ENCODE peak calls at places on chromosomes 5 and 9, in eight cellular contexts. V is uterus; C is astrocyte; P is MCF 10A; N is neural crest cell; H is CD8-positive, alpha-beta T cell; E is upper lobe of left lung; L is AG09319. R is an unnamed sample.

GRCh38 chr9:98977813-98978212 is 34.1 kb downstream of the COL15A1 start:
- DNase-seq in H (no peak), V (no peak), N (no peak), C (no peak), P (no peak), E (no peak), L (no peak), R (no peak)

GRCh38 chr5:95358320-95358719 is 32.8 kb upstream of the FAM81B start:
- DNase-seq in L (no peak), P (no peak), V (no peak), N (no peak), E (no peak), C (no peak), H (no peak), R (no peak)

GRCh38 chr5:149537374-149537959 is 13.8 kb downstream of the CSNK1A1 start:
- DNase-seq in N (no peak), H (no peak), E (no peak), V (no peak), L (no peak), C (no peak), P (no peak), R (no peak)

GRCh38 chr5:101942321-101942882 is 353.7 kb downstream of the SLCO4C1 start:
- DNase-seq in V (no peak), E (peak; percentile 24), P (peak; percentile 53), L (no peak), C (no peak), N (peak; percentile 42), H (no peak), R (no peak)

GRCh38 chr5:107389769-107390168 is 281.0 kb downstream of the EFNA5 start:
- DNase-seq in H (no peak), P (no peak), C (no peak), V (no peak), N (no peak), L (no peak), E (no peak), R (no peak)

GRCh38 chr5:36646507-36647023 is 40.2 kb downstream of the SLC1A3 start:
- DNase-seq in C (peak; percentile 86), E (no peak), H (no peak), P (no peak), N (no peak), V (no peak), L (no peak), R (no peak)

GRCh38 chr5:153965102-153965645 is 73.5 kb downstream of the FAM114A2 start:
- DNase-seq in P (peak; percentile 91), L (no peak), N (peak; percentile 64), V (peak; percentile 26), C (no peak), E (peak; percentile 39), H (no peak), R (peak; percentile 27)

GRCh38 chr5:111169269-111169668 is 54.9 kb upstream of the CAMK4 start:
- DNase-seq in P (no peak), H (no peak), N (no peak), E (no peak), L (no peak), C (no peak), V (no peak), R (no peak)

GRCh38 chr5:117738571-117738970 is 1163.9 kb upstream of the SEMA6A start:
- DNase-seq in E (no peak), H (no peak), V (no peak), N (no peak), L (no peak), C (no peak), P (no peak), R (no peak)

DNA sequence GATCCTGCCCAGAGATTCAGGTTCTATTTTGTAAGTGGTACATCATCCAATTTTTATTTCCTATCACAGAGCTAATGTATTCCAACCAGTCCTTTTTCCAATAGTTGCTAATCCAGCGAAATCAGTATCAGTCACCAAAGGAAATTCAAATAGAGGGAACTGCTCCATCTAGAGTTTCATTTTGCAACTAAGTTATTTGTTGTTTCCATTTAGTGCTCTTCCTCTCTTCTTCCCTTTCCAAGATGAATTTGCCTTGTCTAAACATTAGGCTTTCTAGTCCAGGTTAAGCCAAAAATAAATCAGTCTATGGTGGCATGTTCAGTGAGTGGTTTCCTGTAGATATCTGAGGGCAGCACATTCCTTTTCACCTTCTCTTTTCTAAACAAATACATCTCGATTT is 79.8 kb upstream of the SPATA31D4 start:
- DNase-seq in L (no peak), C (peak; percentile 26), N (no peak), V (no peak), E (no peak), P (peak; percentile 35), H (no peak), R (peak; percentile 30)
- TF ChIP-seq CTCF in L (peak; percentile 48), C (peak; percentile 46), N (peak; percentile 55), V (peak; percentile 27), E (peak; percentile 28), P (peak; percentile 26), H (no peak), R (peak; percentile 74)

GRCh38 chr5:90793183-90793582 is 234.6 kb downstream of the ADGRV1 start:
- DNase-seq in P (no peak), C (no peak), N (no peak), H (no peak), L (no peak), E (no peak), V (no peak), R (no peak)
- TF ChIP-seq CTCF in P (peak; percentile 14), C (no peak), N (peak; percentile 21), H (no peak), L (no peak), E (no peak), V (no peak), R (peak; percentile 43)

GRCh38 chr5:146007270-146007669 is 70.9 kb downstream of the SH3RF2 start:
- DNase-seq in E (no peak), P (peak; percentile 33), V (no peak), L (no peak), C (peak; percentile 33), H (no peak), N (no peak), R (peak; percentile 28)
- TF ChIP-seq CTCF in E (no peak), P (peak; percentile 13), V (no peak), L (no peak), C (no peak), H (no peak), N (no peak), R (peak; percentile 26)

DNA sequence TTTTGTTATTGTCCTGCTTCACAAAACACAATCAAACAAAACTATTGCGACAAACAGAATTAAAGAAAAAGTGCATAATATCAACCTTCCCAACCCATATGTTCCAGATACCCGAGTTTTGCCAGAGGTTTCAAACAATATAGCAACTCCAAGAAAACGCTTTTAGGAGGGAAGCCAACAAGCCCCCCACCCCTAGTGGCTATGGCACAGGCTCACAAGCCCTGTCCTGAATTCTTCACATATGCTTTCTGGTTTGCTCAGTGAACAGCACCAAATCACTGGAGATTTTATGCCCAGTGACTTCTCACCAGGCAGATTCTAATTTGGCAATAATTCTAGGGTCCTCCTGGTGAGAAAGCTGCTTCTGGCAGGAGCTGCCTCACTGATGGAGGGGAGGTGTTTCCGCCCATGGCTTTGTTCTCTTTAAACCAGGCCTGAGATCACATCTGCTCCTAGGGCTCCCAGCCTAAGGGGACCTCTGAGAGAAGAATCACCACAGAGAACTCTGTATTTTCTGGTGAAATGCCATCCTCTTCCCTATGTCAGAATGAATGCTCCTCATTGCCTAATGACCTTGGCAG is 1982.4 kb downstream of the EFNA5 start:
- DNase-seq in H (no peak), V (no peak), P (no peak), C (no peak), N (no peak), L (no peak), E (no peak), R (no peak)
- TF ChIP-seq CTCF in H (no peak), V (no peak), P (no peak), C (no peak), N (no peak), L (no peak), E (no peak), R (no peak)

DNA sequence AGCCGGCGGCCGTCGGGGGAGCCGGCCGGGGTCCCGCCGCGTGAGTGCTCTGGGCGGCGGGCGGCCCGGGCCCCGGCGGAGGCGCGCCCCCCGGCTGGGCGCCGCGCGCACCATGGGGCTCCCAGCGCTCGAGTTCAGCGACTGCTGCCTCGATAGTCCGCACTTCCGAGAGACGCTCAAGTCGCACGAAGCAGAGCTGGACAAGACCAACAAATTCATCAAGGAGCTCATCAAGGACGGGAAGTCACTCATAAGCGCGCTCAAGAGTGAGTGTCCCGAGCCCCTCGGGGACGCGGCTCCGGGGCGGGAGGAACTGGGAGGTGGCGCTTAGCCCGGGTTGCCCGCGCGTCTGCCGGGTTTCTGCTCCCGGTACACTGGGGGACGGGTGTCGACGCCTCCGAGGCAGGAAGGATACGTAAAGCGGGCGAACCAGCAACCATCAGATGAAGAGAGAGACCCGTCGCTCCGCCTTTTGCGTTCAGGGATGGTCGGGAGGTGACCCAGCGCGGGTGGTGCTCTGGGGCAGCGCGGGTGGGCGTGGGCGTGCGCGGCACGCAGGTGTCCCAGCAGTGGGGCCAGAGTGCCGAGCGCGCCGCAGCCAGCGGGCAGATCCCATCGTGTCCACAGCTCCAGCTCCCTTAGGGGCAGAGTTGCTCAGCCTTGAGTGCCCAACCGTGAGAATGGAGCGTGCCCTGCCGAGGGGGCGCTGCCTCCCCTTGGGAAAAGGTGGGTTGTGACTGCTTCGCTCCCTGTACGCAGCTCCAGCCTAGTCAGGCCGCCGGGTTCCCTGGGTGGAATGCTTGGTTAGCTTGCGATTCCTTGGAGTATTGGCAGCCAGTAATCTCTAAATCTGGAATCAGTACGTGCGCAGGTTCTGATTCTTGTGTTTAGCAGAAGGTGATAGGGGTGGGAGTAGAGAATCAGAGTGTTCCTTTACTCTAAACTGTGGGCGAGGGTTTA is 753 bp downstream of the ARHGAP26 start:
- DNase-seq in P (peak; percentile 49), V (peak; percentile 60), E (peak; percentile 59), N (peak; percentile 35), H (peak; percentile 50), C (no peak), L (no peak), R (peak; percentile 24)
- TF ChIP-seq CTCF in P (no peak), V (no peak), E (no peak), N (no peak), H (no peak), C (no peak), L (no peak), R (peak; percentile 33)

DNA sequence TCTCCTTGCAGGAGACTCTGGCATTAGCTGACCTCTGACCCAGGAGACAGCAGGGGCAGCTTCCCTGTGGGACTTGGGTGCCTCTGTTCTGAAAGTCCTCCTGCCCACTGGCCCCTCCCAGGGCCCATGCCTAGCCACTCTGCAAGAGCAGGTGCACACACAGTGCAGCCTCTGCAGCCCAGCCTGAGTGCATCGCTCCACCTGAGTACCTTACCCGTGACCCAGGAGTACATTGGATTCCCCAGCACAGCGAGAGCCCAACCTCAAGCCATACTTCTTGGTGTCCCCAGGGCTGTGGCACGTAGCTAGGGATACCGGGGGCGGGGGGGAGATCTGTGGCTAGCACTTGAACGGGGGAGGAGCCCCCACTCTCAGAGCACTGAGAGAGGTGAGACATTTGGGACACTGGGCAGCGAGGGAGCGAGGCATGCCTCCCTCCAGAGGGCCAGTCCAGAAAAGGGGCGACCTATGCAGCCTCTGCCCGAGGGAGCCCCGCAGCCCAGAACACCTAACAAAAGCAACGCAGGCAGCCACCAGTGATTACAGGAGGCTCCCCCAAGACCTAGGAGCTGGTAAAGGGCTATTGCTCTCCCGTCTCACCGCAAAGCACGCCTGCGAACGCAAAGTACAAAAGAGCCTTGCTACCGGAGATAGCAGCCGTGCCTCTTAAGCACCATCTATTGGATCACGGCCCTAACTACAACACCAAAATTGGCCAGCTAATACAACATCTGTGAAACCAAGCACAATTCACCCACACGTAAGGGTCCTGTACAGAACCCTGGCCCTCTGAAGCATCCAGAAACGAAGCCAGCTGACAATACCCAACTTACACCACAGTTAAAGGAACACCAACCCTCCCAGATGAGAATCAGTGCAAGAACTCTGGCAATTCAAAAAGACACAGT is 826 bp upstream of the PRDM9 start:
- DNase-seq in H (no peak), C (no peak), L (no peak), P (peak; percentile 62), E (no peak), V (no peak), N (peak; percentile 11), R (no peak)
- TF ChIP-seq CTCF in H (no peak), C (no peak), L (no peak), P (peak; percentile 25), E (no peak), V (no peak), N (peak; percentile 49), R (no peak)